ENCODE peak calls at places on chromosomes 1 and 21, in four cellular contexts. W, G, K and Q are unnamed samples.

GRCh38 chr21:25298512-25299491 is 308.5 kb downstream of the MRPL39 start:
- DNase-seq in G (no peak), W (no peak), K (no peak), Q (no peak)

GRCh38 chr1:221418346-221418745 is 323.5 kb downstream of the DUSP10 start:
- DNase-seq in K (no peak), G (no peak), W (no peak), Q (no peak)

GRCh38 chr1:84611796-84612195 is 37.6 kb upstream of the CTBS start:
- DNase-seq in K (no peak), W (no peak), G (no peak), Q (no peak)

GRCh38 chr1:53992085-53992874 is 25.7 kb downstream of the LDLRAD1 start:
- DNase-seq in G (peak; percentile 53), W (no peak), K (no peak), Q (no peak)

GRCh38 chr1:192826791-192827477 is 18.1 kb downstream of the RGS2 start:
- DNase-seq in W (no peak), K (peak; percentile 20), G (peak; percentile 23), Q (no peak)

GRCh38 chr1:208201241-208201640 is 42.9 kb downstream of the PLXNA2 start:
- DNase-seq in W (peak; percentile 70), K (peak; percentile 73), G (peak; percentile 59), Q (no peak)

GRCh38 chr1:114719424-114719787 is 2.8 kb upstream of the NRAS start:
- DNase-seq in W (no peak), K (no peak), G (no peak), Q (no peak)

GRCh38 chr1:93620169-93620840 is 61.3 kb downstream of the BCAR3 start:
- DNase-seq in W (no peak), G (no peak), K (no peak), Q (no peak)

GRCh38 chr1:179781962-179782361 is 38.9 kb downstream of the FAM163A start:
- DNase-seq in K (no peak), W (peak; percentile 27), G (no peak), Q (no peak)

GRCh38 chr1:192803501-192803900 is 5.3 kb upstream of the RGS2 start:
- DNase-seq in K (no peak), W (no peak), G (no peak), Q (no peak)

GRCh38 chr1:109927908-109928307 is 17.3 kb downstream of the CSF1 start:
- DNase-seq in G (peak; percentile 72), W (peak; percentile 71), K (no peak), Q (no peak)

GRCh38 chr1:67524143-67525052 is 94.2 kb upstream of the SERBP1 start:
- DNase-seq in G (no peak), K (no peak), W (no peak), Q (no peak)

GRCh38 chr1:77583483-77583882 is 99.0 kb downstream of the ZZZ3 start:
- DNase-seq in G (no peak), W (no peak), K (no peak), Q (no peak)

DNA sequence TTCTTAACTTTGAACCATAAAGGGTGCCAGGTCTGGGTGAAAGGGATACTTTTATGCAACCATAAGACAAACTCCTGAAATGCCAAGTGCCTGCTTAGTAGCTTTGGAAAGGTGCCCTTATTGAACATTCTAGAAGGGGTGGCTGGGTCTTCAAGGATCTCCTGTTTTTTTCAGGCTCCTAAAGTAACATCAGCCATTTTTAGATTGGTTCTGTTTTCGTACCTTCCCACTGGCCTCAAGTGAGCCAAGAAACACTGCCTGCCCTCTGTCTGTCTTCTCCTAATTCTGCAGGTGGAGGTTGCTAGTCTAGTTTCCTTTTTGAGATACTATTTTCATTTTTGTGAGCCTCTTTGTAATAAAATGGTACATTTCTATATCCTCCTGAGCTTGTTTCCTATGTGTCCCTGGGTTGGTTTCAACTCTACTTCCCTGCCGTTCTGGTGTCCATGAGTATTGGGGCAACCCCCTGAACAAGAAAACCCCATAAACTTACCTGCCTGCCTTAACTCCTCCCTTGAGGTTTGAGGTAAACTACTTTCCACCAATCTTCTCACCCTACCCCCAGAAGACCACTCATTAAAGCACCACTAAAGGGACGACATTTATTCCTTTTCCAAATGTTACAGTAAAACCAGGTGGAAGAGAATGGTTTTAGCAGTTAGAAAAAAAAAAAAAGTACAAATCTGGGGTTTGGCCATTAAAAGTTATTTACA is 2.6 kb downstream of the MARCKSL1 start:
- DNase-seq in G (no peak), W (no peak), K (no peak), Q (no peak)
- H3K27ac ChIP-seq in G (no peak overlapping the region), W (no peak overlapping the region), K (no peak overlapping the region), Q (peak overlapping the region; percentile 52)

GRCh38 chr1:184836934-184837698 is 82.5 kb upstream of the EDEM3 start:
- DNase-seq in G (peak; percentile 26), W (no peak), K (no peak), Q (no peak)

GRCh38 chr1:184838374-184838995 is 83.8 kb upstream of the EDEM3 start:
- DNase-seq in K (peak; percentile 91), W (peak; percentile 80), G (peak; percentile 90), Q (peak; percentile 86)

GRCh38 chr1:184832517-184832916 is 77.9 kb upstream of the EDEM3 start:
- DNase-seq in K (no peak), W (no peak), G (no peak), Q (no peak)

GRCh38 chr1:184840596-184840995 is 85.9 kb upstream of the EDEM3 start:
- DNase-seq in G (no peak), K (no peak), W (no peak), Q (no peak)

GRCh38 chr1:184836081-184836480 is 81.4 kb upstream of the EDEM3 start:
- DNase-seq in K (no peak), G (no peak), W (no peak), Q (no peak)
- H3K27ac ChIP-seq in K (no peak overlapping the region), G (no peak overlapping the region), W (peak overlapping the region; percentile 81), Q (no peak overlapping the region)

GRCh38 chr1:243784506-243784905 is 65.5 kb downstream of the AKT3 start:
- DNase-seq in K (no peak), W (no peak), G (no peak), Q (no peak)
- H3K27ac ChIP-seq in K (no peak overlapping the region), W (no peak overlapping the region), G (no peak overlapping the region), Q (no peak overlapping the region)

GRCh38 chr1:39637301-39637700 is 2.1 kb downstream of the HEYL start:
- DNase-seq in G (no peak), W (no peak), K (no peak), Q (no peak)
- H3K27ac ChIP-seq in G (no peak overlapping the region), W (peak overlapping the region; percentile 61), K (no peak overlapping the region), Q (no peak overlapping the region)

DNA sequence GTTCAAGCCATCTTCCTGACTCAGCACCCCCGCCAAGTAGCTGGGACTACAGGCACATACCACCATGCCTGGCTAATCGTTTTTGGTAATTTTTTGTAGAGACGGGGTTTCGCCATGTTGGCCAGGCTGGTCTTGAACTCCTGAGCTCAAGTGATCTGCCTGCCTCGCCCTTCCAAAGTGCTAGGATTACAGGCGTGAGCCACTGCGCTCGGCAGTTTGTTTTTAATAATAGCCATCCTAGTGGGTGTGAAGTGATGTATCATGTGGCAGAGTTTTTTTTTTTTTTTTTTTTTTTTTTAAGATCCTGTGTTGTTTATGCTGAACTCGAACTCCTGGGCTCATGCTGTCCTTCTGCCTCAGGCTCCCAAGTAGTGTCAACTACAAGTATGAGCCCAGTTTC is 51.8 kb downstream of the SPEN start:
- DNase-seq in K (no peak), W (no peak), G (no peak), Q (no peak)
- H3K27ac ChIP-seq in K (no peak overlapping the region), W (peak overlapping the region; percentile 85), G (no peak overlapping the region), Q (no peak overlapping the region)

GRCh38 chr1:112675728-112676381 is 1.4 kb downstream of the MOV10 start:
- DNase-seq in W (no peak), K (no peak), G (no peak), Q (no peak)
- H3K27ac ChIP-seq in W (peak overlapping the region; percentile 83), K (peak overlapping the region; percentile 88), G (peak overlapping the region; percentile 85), Q (no peak overlapping the region)

GRCh38 chr1:182809414-182809957 is 19.9 kb downstream of the NPL start:
- DNase-seq in G (no peak), K (no peak), W (no peak), Q (no peak)
- H3K27ac ChIP-seq in G (no peak overlapping the region), K (no peak overlapping the region), W (no peak overlapping the region), Q (no peak overlapping the region)

GRCh38 chr1:58898739-58899580 is 115.1 kb upstream of the JUN start:
- DNase-seq in W (no peak), K (no peak), G (peak; percentile 75), Q (no peak)
- H3K27ac ChIP-seq in W (peak overlapping the region; percentile 94), K (no peak overlapping the region), G (peak overlapping the region; percentile 64), Q (no peak overlapping the region)

GRCh38 chr1:34869754-34870153 is 10.2 kb upstream of the SMIM12 start:
- DNase-seq in K (no peak), W (no peak), G (no peak), Q (no peak)

GRCh38 chr1:34872133-34872503 is 12.6 kb upstream of the SMIM12 start:
- DNase-seq in K (no peak), W (no peak), G (no peak), Q (no peak)

GRCh38 chr1:34868230-34869049 is 8.9 kb upstream of the SMIM12 start:
- DNase-seq in W (no peak), K (no peak), G (no peak), Q (no peak)

GRCh38 chr1:34871443-34872132 is 12.0 kb upstream of the SMIM12 start:
- DNase-seq in K (no peak), W (no peak), G (no peak), Q (no peak)

DNA sequence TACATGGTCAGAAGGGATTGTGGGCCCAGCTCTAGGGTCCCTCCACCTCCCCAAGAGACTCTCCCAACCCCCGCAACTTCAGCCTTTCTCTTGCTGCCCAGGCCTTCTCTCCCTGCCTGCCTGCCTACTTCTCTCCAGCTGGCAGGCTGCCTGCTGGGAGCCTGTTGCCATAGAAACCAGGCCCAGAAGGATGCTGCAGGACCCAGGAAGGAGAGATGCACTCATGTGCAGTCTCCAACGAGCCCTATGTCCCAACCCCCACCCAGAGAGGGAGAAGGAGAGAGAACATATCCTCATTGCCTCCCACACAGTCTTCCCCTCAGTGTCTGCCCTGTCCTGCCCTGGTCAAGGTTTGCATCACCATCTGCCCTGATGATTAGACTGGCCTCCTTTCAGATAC is 10.8 kb upstream of the SMIM12 start:
- DNase-seq in G (no peak), K (no peak), W (no peak), Q (no peak)
- H3K27ac ChIP-seq in G (no peak overlapping the region), K (no peak overlapping the region), W (no peak overlapping the region), Q (no peak overlapping the region)